ENCODE peak calls at places on chromosomes 7 and 10, in four cellular contexts. S, Z, I and R are unnamed samples.

GRCh38 chr10:61757525-61758397 is 95.0 kb downstream of the CABCOCO1 start:
- DNase-seq in S (no peak), Z (no peak), I (no peak), R (no peak)

GRCh38 chr10:131311661-131312260 is at the start of gene TCERG1L:
- DNase-seq in S (no peak), Z (peak), I (peak), R (no peak)

GRCh38 chr10:128811943-128812342 is 655.1 kb upstream of the MGMT start:
- DNase-seq in S (no peak), Z (no peak), I (no peak), R (no peak)

GRCh38 chr10:120423350-120424197 is 33.5 kb upstream of the PLPP4 start:
- DNase-seq in S (no peak), Z (peak), I (peak), R (peak)

GRCh38 chr7:149783386-149784250 is 10.2 kb upstream of the ZNF467 start:
- DNase-seq in S (no peak), Z (no peak), I (no peak), R (no peak)

GRCh38 chr7:142334236-142334635 is 76.4 kb upstream of the PRSS58 start:
- DNase-seq in S (no peak), Z (no peak), I (no peak), R (no peak)

GRCh38 chr7:155230169-155230593 is 67.5 kb upstream of the INSIG1 start:
- DNase-seq in S (no peak), Z (peak), I (peak), R (no peak)

GRCh38 chr10:130435961-130436360 is 299.8 kb downstream of the GLRX3 start:
- DNase-seq in S (no peak), Z (no peak), I (no peak), R (no peak)

GRCh38 chr10:133162910-133163856 is 3.2 kb downstream of the KNDC1 start:
- DNase-seq in S (no peak), Z (peak), I (no peak), R (no peak)

GRCh38 chr7:92988051-92988450 is 129.7 kb downstream of the SAMD9 start:
- DNase-seq in S (no peak), Z (peak), I (no peak), R (no peak)

GRCh38 chr10:60878224-60878623 is 65.8 kb downstream of the RHOBTB1 start:
- DNase-seq in S (no peak), Z (no peak), I (no peak), R (no peak)

GRCh38 chr7:32074787-32075570 is 4.8 kb upstream of the PDE1C start:
- DNase-seq in S (no peak), Z (no peak), I (no peak), R (no peak)

GRCh38 chr10:1475095-1475583 is 262.2 kb downstream of the ADARB2 start:
- DNase-seq in S (no peak), Z (no peak), I (no peak), R (no peak)

GRCh38 chr10:69965086-69965485 is 87.6 kb upstream of the MACROH2A2 start:
- DNase-seq in S (no peak), Z (no peak), I (no peak), R (no peak)

GRCh38 chr7:141841385-141841784 is at the start of gene PRSS37:
- DNase-seq in S (no peak), Z (no peak), I (no peak), R (no peak)

GRCh38 chr10:132036887-132037675 is 28.7 kb upstream of the JAKMIP3 start:
- DNase-seq in S (no peak), Z (peak), I (no peak), R (no peak)

GRCh38 chr7:17090751-17091150 is 207.7 kb upstream of the AHR start:
- DNase-seq in S (no peak), Z (peak), I (no peak), R (no peak)

GRCh38 chr7:105101864-105102263 is 87.9 kb downstream of the KMT2E start:
- DNase-seq in S (no peak), Z (no peak), I (no peak), R (no peak)

GRCh38 chr7:29527709-29528108 is 35.9 kb upstream of the PRR15 start:
- DNase-seq in S (no peak), Z (no peak), I (no peak), R (no peak)

GRCh38 chr7:2008101-2008935 is 224.4 kb downstream of the MAD1L1 start:
- DNase-seq in S (no peak), Z (peak), I (no peak), R (no peak)

GRCh38 chr7:50362712-50363282 is 58.3 kb downstream of the IKZF1 start:
- DNase-seq in S (no peak), Z (no peak), I (no peak), R (peak)

GRCh38 chr7:47507514-47507913 is 74.4 kb downstream of the TNS3 start:
- DNase-seq in S (no peak), Z (peak), I (no peak), R (no peak)

GRCh38 chr7:151024435-151025056 is at the start of gene ATG9B:
- DNase-seq in S (no peak), Z (no peak), I (no peak), R (no peak)

GRCh38 chr10:133565441-133566294 is at the start of gene SYCE1:
- DNase-seq in S (peak), Z (peak), I (no peak), R (no peak)

GRCh38 chr7:154484406-154484805 is 432.2 kb downstream of the DPP6 start:
- DNase-seq in S (no peak), Z (no peak), I (no peak), R (no peak)

GRCh38 chr10:131422731-131423130 is 111.2 kb upstream of the TCERG1L start:
- DNase-seq in S (no peak), Z (no peak), I (no peak), R (no peak)

GRCh38 chr7:24301703-24302102 is 17.7 kb downstream of the NPY start:
- DNase-seq in S (no peak), Z (peak), I (no peak), R (no peak)

GRCh38 chr10:6987536-6987945 is 407.5 kb upstream of the PRKCQ start:
- DNase-seq in S (no peak), Z (no peak), I (no peak), R (no peak)

DNA sequence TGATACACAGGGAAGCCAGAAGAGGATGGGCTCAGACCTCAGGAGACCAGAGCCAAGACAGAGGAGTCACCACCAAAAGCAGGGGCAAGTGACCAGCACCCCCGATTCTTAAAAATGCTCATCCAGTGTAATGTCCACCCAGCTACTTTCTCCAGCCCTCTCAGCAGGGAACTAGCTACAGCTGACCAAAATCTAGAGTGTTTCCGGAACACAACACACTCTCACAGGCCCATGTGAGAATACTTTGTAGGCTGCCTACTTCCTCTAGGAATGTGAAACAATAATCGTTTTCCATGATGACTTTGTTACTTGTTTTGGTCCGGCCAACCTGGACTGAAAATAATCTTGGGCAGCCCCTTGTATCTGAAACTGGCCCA is 14.5 kb downstream of the PSAP start:
- DNase-seq in S (no peak), Z (no peak), I (no peak), R (no peak)
- H3K4me3 ChIP-seq in S (no peak), Z (no peak), I (no peak), R (no peak)

GRCh38 chr10:98030093-98030821 is at the start of gene CRTAC1:
- DNase-seq in S (peak), Z (peak), I (peak), R (no peak)
- H3K27ac ChIP-seq in S (no peak), Z (no peak), I (no peak), R (no peak)

GRCh38 chr10:34816067-34817002 is 1.2 kb upstream of the PARD3 start:
- DNase-seq in S (no peak), Z (peak), I (peak), R (no peak)
- H3K4me3 ChIP-seq in S (peak), Z (peak), I (peak), R (no peak)

GRCh38 chr10:12716042-12716441 is 285.5 kb downstream of the CCDC3 start:
- DNase-seq in S (no peak), Z (no peak), I (no peak), R (no peak)

GRCh38 chr10:12717981-12718707 is 283.4 kb downstream of the CCDC3 start:
- DNase-seq in S (no peak), Z (no peak), I (no peak), R (no peak)

GRCh38 chr10:12721334-12721733 is 280.2 kb downstream of the CCDC3 start:
- DNase-seq in S (no peak), Z (no peak), I (no peak), R (no peak)

GRCh38 chr10:12720217-12720981 is 281.1 kb downstream of the CCDC3 start:
- DNase-seq in S (peak), Z (peak), I (no peak), R (no peak)

GRCh38 chr10:12719365-12719764 is 282.1 kb downstream of the CCDC3 start:
- DNase-seq in S (no peak), Z (no peak), I (no peak), R (no peak)
- H3K27ac ChIP-seq in S (peak), Z (peak), I (no peak), R (no peak)